ENCODE peak calls at places on chromosomes 7 and 10, in eight cellular contexts. One of them, this sample, is unnamed. For H3K27me3, the result is how much of the 10 kb centered on the place peaks cover.

GRCh38 chr7:135801045-135801693 is 52.6 kb upstream of the FAM180A start:
- DNase-seq in prostate gland: peak
- DNase-seq in neural progenitor cell: peak
- DNase-seq in CD4-positive, alpha-beta memory T cell: peak
- DNase-seq in kidney epithelial cell: no peak
- DNase-seq in gastrocnemius medialis: no peak
- DNase-seq in body of pancreas: peak
- DNase-seq in pancreas: no peak
- DNase-seq in this sample: peak

GRCh38 chr7:137474627-137475026 is 131.1 kb upstream of the PTN start:
- DNase-seq in pancreas: no peak
- DNase-seq in prostate gland: no peak
- DNase-seq in neural progenitor cell: no peak
- DNase-seq in gastrocnemius medialis: no peak
- DNase-seq in body of pancreas: no peak
- DNase-seq in kidney epithelial cell: no peak
- DNase-seq in CD4-positive, alpha-beta memory T cell: no peak
- DNase-seq in this sample: no peak

GRCh38 chr10:97850446-97850845 is 803 bp downstream of the GOLGA7B start:
- DNase-seq in gastrocnemius medialis: no peak
- DNase-seq in neural progenitor cell: peak
- DNase-seq in prostate gland: no peak
- DNase-seq in pancreas: no peak
- DNase-seq in CD4-positive, alpha-beta memory T cell: peak
- DNase-seq in body of pancreas: peak
- DNase-seq in kidney epithelial cell: no peak
- DNase-seq in this sample: peak

GRCh38 chr7:29330136-29330535 is 135.6 kb downstream of the CHN2 start:
- DNase-seq in neural progenitor cell: no peak
- DNase-seq in pancreas: no peak
- DNase-seq in prostate gland: no peak
- DNase-seq in CD4-positive, alpha-beta memory T cell: no peak
- DNase-seq in gastrocnemius medialis: no peak
- DNase-seq in kidney epithelial cell: no peak
- DNase-seq in body of pancreas: no peak
- DNase-seq in this sample: no peak

GRCh38 chr7:113292105-113292504 is 173.8 kb upstream of the SMIM30 start:
- DNase-seq in neural progenitor cell: no peak
- DNase-seq in body of pancreas: no peak
- DNase-seq in gastrocnemius medialis: no peak
- DNase-seq in pancreas: no peak
- DNase-seq in kidney epithelial cell: no peak
- DNase-seq in prostate gland: no peak
- DNase-seq in CD4-positive, alpha-beta memory T cell: no peak
- DNase-seq in this sample: no peak

GRCh38 chr7:74203157-74203556 is 6.6 kb upstream of the LAT2 start:
- DNase-seq in pancreas: peak
- DNase-seq in body of pancreas: peak
- DNase-seq in CD4-positive, alpha-beta memory T cell: no peak
- DNase-seq in gastrocnemius medialis: no peak
- DNase-seq in prostate gland: peak
- DNase-seq in neural progenitor cell: peak
- DNase-seq in kidney epithelial cell: no peak
- DNase-seq in this sample: no peak

GRCh38 chr7:121166885-121167284 is 161.9 kb upstream of the WNT16 start:
- DNase-seq in kidney epithelial cell: no peak
- DNase-seq in neural progenitor cell: peak
- DNase-seq in gastrocnemius medialis: no peak
- DNase-seq in body of pancreas: no peak
- DNase-seq in pancreas: no peak
- DNase-seq in CD4-positive, alpha-beta memory T cell: no peak
- DNase-seq in prostate gland: no peak
- DNase-seq in this sample: no peak

GRCh38 chr7:5596046-5596895 is 172.6 kb upstream of the TNRC18 start:
- DNase-seq in pancreas: no peak
- DNase-seq in gastrocnemius medialis: peak
- DNase-seq in body of pancreas: peak
- DNase-seq in neural progenitor cell: peak
- DNase-seq in CD4-positive, alpha-beta memory T cell: peak
- DNase-seq in prostate gland: peak
- DNase-seq in kidney epithelial cell: peak
- DNase-seq in this sample: peak

GRCh38 chr7:45708046-45708950 is 134.1 kb downstream of the ADCY1 start:
- DNase-seq in pancreas: no peak
- DNase-seq in neural progenitor cell: no peak
- DNase-seq in kidney epithelial cell: no peak
- DNase-seq in gastrocnemius medialis: no peak
- DNase-seq in CD4-positive, alpha-beta memory T cell: no peak
- DNase-seq in body of pancreas: no peak
- DNase-seq in prostate gland: no peak
- DNase-seq in this sample: no peak

GRCh38 chr10:126872768-126873167 is 32.5 kb upstream of the DOCK1 start:
- DNase-seq in neural progenitor cell: peak
- DNase-seq in CD4-positive, alpha-beta memory T cell: no peak
- DNase-seq in kidney epithelial cell: no peak
- DNase-seq in pancreas: no peak
- DNase-seq in body of pancreas: no peak
- DNase-seq in prostate gland: no peak
- DNase-seq in gastrocnemius medialis: no peak
- DNase-seq in this sample: no peak

GRCh38 chr7:154879629-154880028 is 123.3 kb downstream of the PAXIP1 start:
- DNase-seq in kidney epithelial cell: no peak
- DNase-seq in neural progenitor cell: no peak
- DNase-seq in gastrocnemius medialis: no peak
- DNase-seq in pancreas: no peak
- DNase-seq in prostate gland: no peak
- DNase-seq in body of pancreas: no peak
- DNase-seq in CD4-positive, alpha-beta memory T cell: no peak
- DNase-seq in this sample: no peak

GRCh38 chr10:33337335-33337854 is 2.9 kb upstream of the NRP1 start:
- DNase-seq in prostate gland: no peak
- DNase-seq in CD4-positive, alpha-beta memory T cell: no peak
- DNase-seq in gastrocnemius medialis: no peak
- DNase-seq in pancreas: no peak
- DNase-seq in kidney epithelial cell: no peak
- DNase-seq in body of pancreas: peak
- DNase-seq in neural progenitor cell: no peak
- DNase-seq in this sample: no peak

GRCh38 chr7:87058739-87059524 is 522 bp downstream of the ELAPOR2 start:
- DNase-seq in neural progenitor cell: peak
- DNase-seq in pancreas: no peak
- DNase-seq in body of pancreas: peak
- DNase-seq in CD4-positive, alpha-beta memory T cell: no peak
- DNase-seq in gastrocnemius medialis: no peak
- DNase-seq in kidney epithelial cell: no peak
- DNase-seq in prostate gland: peak
- DNase-seq in this sample: no peak

DNA sequence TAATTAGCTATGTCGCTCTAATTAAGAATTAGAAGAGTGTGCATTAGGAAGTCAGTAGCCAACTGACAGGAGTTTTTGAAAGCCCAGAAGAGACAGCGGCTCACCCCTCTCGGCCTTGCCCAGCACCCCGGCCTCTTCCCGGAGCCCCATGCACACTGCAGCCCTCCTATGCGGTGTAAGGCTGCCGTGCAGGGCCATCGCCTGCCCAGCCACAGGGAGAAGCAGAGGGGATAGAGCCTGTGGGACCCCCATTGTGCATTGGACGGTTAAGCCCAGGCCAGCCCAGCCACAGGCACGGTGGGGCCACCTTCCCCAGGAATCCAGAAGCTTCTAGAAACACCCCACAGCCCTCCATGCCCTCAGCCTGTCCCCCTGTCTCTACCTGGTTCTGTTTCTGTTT is 569.7 kb upstream of the MKI67 start:
- DNase-seq in CD4-positive, alpha-beta memory T cell: no peak
- DNase-seq in gastrocnemius medialis: no peak
- DNase-seq in pancreas: no peak
- DNase-seq in kidney epithelial cell: no peak
- DNase-seq in prostate gland: no peak
- DNase-seq in neural progenitor cell: peak
- DNase-seq in body of pancreas: no peak
- DNase-seq in this sample: no peak
- H3K27me3 ChIP-seq in CD4-positive, alpha-beta memory T cell: under half
- H3K27me3 ChIP-seq in gastrocnemius medialis: under half
- H3K27me3 ChIP-seq in pancreas: under half
- H3K27me3 ChIP-seq in kidney epithelial cell: under half
- H3K27me3 ChIP-seq in prostate gland: under half
- H3K27me3 ChIP-seq in neural progenitor cell: under half
- H3K27me3 ChIP-seq in body of pancreas: under half
- H3K27me3 ChIP-seq in this sample: under half

GRCh38 chr7:27249724-27250636 is 7.4 kb downstream of the EVX1 start:
- DNase-seq in pancreas: no peak
- DNase-seq in CD4-positive, alpha-beta memory T cell: no peak
- DNase-seq in prostate gland: no peak
- DNase-seq in body of pancreas: no peak
- DNase-seq in neural progenitor cell: peak
- DNase-seq in kidney epithelial cell: no peak
- DNase-seq in gastrocnemius medialis: no peak
- DNase-seq in this sample: no peak
- H3K27me3 ChIP-seq in pancreas: under half
- H3K27me3 ChIP-seq in CD4-positive, alpha-beta memory T cell: half or more
- H3K27me3 ChIP-seq in prostate gland: under half
- H3K27me3 ChIP-seq in body of pancreas: under half
- H3K27me3 ChIP-seq in neural progenitor cell: half or more
- H3K27me3 ChIP-seq in kidney epithelial cell: half or more
- H3K27me3 ChIP-seq in gastrocnemius medialis: half or more
- H3K27me3 ChIP-seq in this sample: half or more

GRCh38 chr10:35690534-35690933 is 48.4 kb upstream of the FZD8 start:
- DNase-seq in gastrocnemius medialis: no peak
- DNase-seq in pancreas: no peak
- DNase-seq in kidney epithelial cell: no peak
- DNase-seq in CD4-positive, alpha-beta memory T cell: no peak
- DNase-seq in neural progenitor cell: no peak
- DNase-seq in body of pancreas: peak
- DNase-seq in prostate gland: peak
- DNase-seq in this sample: no peak

GRCh38 chr10:35693800-35694199 is 51.7 kb upstream of the FZD8 start:
- DNase-seq in prostate gland: no peak
- DNase-seq in pancreas: no peak
- DNase-seq in kidney epithelial cell: no peak
- DNase-seq in CD4-positive, alpha-beta memory T cell: no peak
- DNase-seq in gastrocnemius medialis: no peak
- DNase-seq in neural progenitor cell: no peak
- DNase-seq in body of pancreas: no peak
- DNase-seq in this sample: no peak

GRCh38 chr10:35696888-35697287 is 54.8 kb upstream of the FZD8 start:
- DNase-seq in neural progenitor cell: no peak
- DNase-seq in body of pancreas: no peak
- DNase-seq in gastrocnemius medialis: no peak
- DNase-seq in CD4-positive, alpha-beta memory T cell: no peak
- DNase-seq in kidney epithelial cell: no peak
- DNase-seq in pancreas: no peak
- DNase-seq in prostate gland: no peak
- DNase-seq in this sample: no peak

GRCh38 chr10:35696392-35696791 is 54.3 kb upstream of the FZD8 start:
- DNase-seq in pancreas: no peak
- DNase-seq in neural progenitor cell: no peak
- DNase-seq in gastrocnemius medialis: no peak
- DNase-seq in body of pancreas: no peak
- DNase-seq in kidney epithelial cell: no peak
- DNase-seq in prostate gland: no peak
- DNase-seq in CD4-positive, alpha-beta memory T cell: no peak
- DNase-seq in this sample: no peak

GRCh38 chr10:35691522-35692236 is 49.6 kb upstream of the FZD8 start:
- DNase-seq in gastrocnemius medialis: no peak
- DNase-seq in CD4-positive, alpha-beta memory T cell: no peak
- DNase-seq in kidney epithelial cell: no peak
- DNase-seq in body of pancreas: no peak
- DNase-seq in prostate gland: no peak
- DNase-seq in neural progenitor cell: peak
- DNase-seq in pancreas: no peak
- DNase-seq in this sample: no peak
- H3K27me3 ChIP-seq in gastrocnemius medialis: under half
- H3K27me3 ChIP-seq in CD4-positive, alpha-beta memory T cell: under half
- H3K27me3 ChIP-seq in kidney epithelial cell: under half
- H3K27me3 ChIP-seq in body of pancreas: under half
- H3K27me3 ChIP-seq in prostate gland: under half
- H3K27me3 ChIP-seq in neural progenitor cell: under half
- H3K27me3 ChIP-seq in pancreas: under half
- H3K27me3 ChIP-seq in this sample: under half

GRCh38 chr7:23244335-23244635 is 2.3 kb upstream of the GPNMB start:
- DNase-seq in pancreas: no peak
- DNase-seq in kidney epithelial cell: no peak
- DNase-seq in CD4-positive, alpha-beta memory T cell: no peak
- DNase-seq in body of pancreas: no peak
- DNase-seq in prostate gland: no peak
- DNase-seq in gastrocnemius medialis: no peak
- DNase-seq in neural progenitor cell: no peak
- DNase-seq in this sample: no peak
- H3K27me3 ChIP-seq in pancreas: under half
- H3K27me3 ChIP-seq in kidney epithelial cell: under half
- H3K27me3 ChIP-seq in CD4-positive, alpha-beta memory T cell: under half
- H3K27me3 ChIP-seq in body of pancreas: under half
- H3K27me3 ChIP-seq in prostate gland: under half
- H3K27me3 ChIP-seq in gastrocnemius medialis: under half
- H3K27me3 ChIP-seq in neural progenitor cell: under half
- H3K27me3 ChIP-seq in this sample: under half